ENCODE peak calls at places on chromosomes 2 and 18, in five cellular contexts. R, S, G, H and Z are unnamed samples.

GRCh38 chr2:19547321-19547720 is 188.9 kb upstream of the OSR1 start:
- DNase-seq in R (no peak), S (no peak), G (no peak), H (no peak), Z (no peak)

GRCh38 chr2:105607920-105608504 is 136.7 kb upstream of the NCK2 start:
- DNase-seq in R (no peak), S (no peak), G (no peak), H (no peak), Z (no peak)

GRCh38 chr2:237300755-237301154 is 113.2 kb downstream of the COL6A3 start:
- DNase-seq in R (no peak), S (no peak), G (no peak), H (no peak), Z (no peak)

GRCh38 chr2:232142049-232142448 is 180.5 kb downstream of the DIS3L2 start:
- DNase-seq in R (peak; percentile 34), S (no peak), G (peak; percentile 47), H (no peak), Z (peak; percentile 55)

GRCh38 chr18:72867721-72868665 is at the start of gene NETO1:
- DNase-seq in R (peak; percentile 53), S (peak; percentile 22), G (no peak), H (peak; percentile 56), Z (no peak)

GRCh38 chr18:61922435-61922834 is 29.6 kb upstream of the RNF152 start:
- DNase-seq in R (no peak), S (no peak), G (no peak), H (no peak), Z (no peak)

GRCh38 chr18:2547477-2548087 is 23.7 kb downstream of the METTL4 start:
- DNase-seq in R (peak; percentile 42), S (peak; percentile 23), G (peak; percentile 62), H (peak; percentile 48), Z (peak; percentile 85)

GRCh38 chr2:62939735-62940491 is 110.7 kb upstream of the OTX1 start:
- DNase-seq in R (no peak), S (no peak), G (no peak), H (peak; percentile 80), Z (peak; percentile 76)

GRCh38 chr2:232886176-232886575 is 16.1 kb downstream of the SNORC start:
- DNase-seq in R (no peak), S (no peak), G (no peak), H (peak; percentile 27), Z (no peak)

GRCh38 chr2:152127628-152128027 is 28.8 kb upstream of the CACNB4 start:
- DNase-seq in R (no peak), S (no peak), G (no peak), H (no peak), Z (no peak)
- TF ChIP-seq CTCF in R (no peak), S (no peak), G (no peak), H (no peak), Z (no peak)

DNA sequence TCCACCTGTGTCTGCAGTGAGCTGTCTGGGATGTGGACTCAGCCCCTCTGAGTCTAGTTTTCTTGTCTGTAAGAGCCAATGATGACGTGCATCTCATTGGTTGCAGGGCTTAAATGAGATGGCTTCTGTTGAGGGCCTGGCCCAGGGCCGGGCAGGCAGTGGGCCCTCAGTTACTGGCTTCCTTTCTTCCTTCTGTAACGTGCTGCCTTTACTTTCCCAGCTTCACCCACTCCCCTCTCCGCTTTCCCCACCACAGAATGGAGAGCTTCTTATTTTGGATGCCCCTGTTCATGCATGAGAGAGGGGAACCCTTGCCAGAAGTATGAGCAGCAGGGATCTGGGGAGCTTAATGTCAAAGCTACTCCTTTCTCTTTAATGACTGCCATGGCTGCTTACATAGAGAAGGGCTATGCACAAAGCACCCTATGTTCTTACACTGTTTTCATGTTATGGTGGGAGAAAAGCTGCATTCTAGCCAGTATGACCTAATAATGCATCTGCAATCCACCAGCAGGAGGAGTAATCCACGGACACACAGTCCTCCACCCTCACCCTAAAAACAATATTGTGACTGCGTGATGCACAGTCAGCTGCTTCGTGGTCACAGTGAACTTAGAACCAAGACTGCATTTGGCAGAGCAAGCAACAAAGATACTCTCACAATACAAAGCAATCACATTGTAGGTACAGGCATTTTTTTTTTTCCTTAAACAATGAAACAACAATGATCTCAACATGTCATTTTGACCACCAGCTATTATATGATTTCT is 37.2 kb downstream of the CREG2 start:
- DNase-seq in R (no peak), S (no peak), G (no peak), H (peak; percentile 89), Z (peak; percentile 62)
- TF ChIP-seq CTCF in R (no peak), S (no peak), G (no peak), H (peak; percentile 73), Z (peak; percentile 56)

DNA sequence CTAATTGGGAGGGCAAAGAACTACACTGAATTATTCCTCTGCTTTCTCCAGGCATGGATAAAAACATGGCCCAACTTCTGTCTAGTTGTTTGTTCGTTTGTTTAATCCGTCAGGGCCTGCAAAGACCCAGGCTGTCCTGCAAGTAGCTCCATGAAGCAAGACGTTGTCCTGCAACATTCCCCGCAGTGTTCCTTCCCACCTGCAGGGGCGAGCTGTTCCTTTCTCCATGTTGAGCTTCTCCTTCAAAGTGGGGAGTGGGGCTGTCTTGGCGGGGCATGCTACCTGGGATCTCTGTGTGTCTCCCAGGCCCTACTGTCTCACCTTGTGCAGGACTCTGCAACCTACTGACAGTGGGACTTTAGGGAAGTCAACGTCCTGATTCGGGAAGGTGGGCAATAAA is 264.0 kb upstream of the SMIM21 start:
- DNase-seq in R (no peak), S (no peak), G (no peak), H (no peak), Z (no peak)
- TF ChIP-seq CTCF in R (no peak), S (no peak), G (no peak), H (no peak), Z (no peak)

DNA sequence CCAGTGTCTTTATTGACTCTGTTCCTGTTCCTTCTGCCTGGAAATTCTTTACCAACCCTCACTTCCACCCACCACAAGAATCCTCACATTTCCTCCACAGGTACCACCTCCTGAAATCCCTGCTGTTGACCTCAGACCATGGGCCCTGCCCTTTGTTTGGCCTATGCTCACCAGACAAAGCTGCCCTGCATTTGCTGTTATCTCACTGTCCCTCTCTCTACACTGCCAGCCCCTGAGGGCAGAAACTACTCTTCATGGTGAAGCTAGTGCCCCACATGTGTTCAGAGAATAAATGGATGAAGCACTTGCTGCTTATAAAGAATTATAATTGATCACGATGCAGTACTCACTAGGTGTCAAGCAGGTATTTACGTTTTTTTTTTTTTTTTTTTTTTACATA is 608.4 kb downstream of the TSN start:
- DNase-seq in R (no peak), S (no peak), G (no peak), H (no peak), Z (no peak)
- TF ChIP-seq CTCF in R (no peak), S (no peak), G (no peak), H (no peak), Z (no peak)

GRCh38 chr18:12247946-12248345 is 6.2 kb upstream of the CIDEA start:
- DNase-seq in R (no peak), S (no peak), G (no peak), H (no peak), Z (no peak)

GRCh38 chr18:12251311-12251710 is 2.9 kb upstream of the CIDEA start:
- DNase-seq in R (no peak), S (no peak), G (no peak), H (no peak), Z (no peak)

GRCh38 chr18:12248926-12249720 is 5.0 kb upstream of the CIDEA start:
- DNase-seq in R (no peak), S (no peak), G (no peak), H (peak; percentile 72), Z (no peak)

GRCh38 chr18:12245793-12246135 is 8.4 kb upstream of the CIDEA start:
- DNase-seq in R (no peak), S (no peak), G (no peak), H (peak; percentile 51), Z (no peak)

GRCh38 chr18:12246849-12247808 is 7.0 kb upstream of the CIDEA start:
- DNase-seq in R (no peak), S (no peak), G (peak; percentile 48), H (peak; percentile 87), Z (peak; percentile 35)
- TF ChIP-seq CTCF in R (peak; percentile 43), S (peak; percentile 30), G (peak; percentile 21), H (peak; percentile 41), Z (peak; percentile 43)